ENCODE peak calls at places on chromosomes 7 and 10, in seven cellular contexts. I is pancreas; G is effector memory CD4-positive, alpha-beta T cell; S is H9; K is GM23338; T is cardiac muscle cell; H is right lobe of liver. U is an unnamed sample. For H3K4me1, the result is how much of the 10 kb centered on the place peaks cover.

GRCh38 chr10:42753507-42754154 is 29.0 kb upstream of the BMS1 start:
- DNase-seq in H (no peak), S (no peak), K (peak), G (no peak), T (no peak), I (peak), U (peak)

GRCh38 chr10:22783807-22784206 is 69.4 kb upstream of the PIP4K2A start:
- DNase-seq in K (no peak), H (no peak), G (no peak), S (no peak), T (no peak), I (no peak), U (no peak)

GRCh38 chr7:20219446-20220292 is 2.5 kb upstream of the MACC1 start:
- DNase-seq in G (no peak), T (peak), I (peak), S (peak), K (peak), H (peak), U (peak)

GRCh38 chr10:63166742-63167258 is 33.7 kb downstream of the NRBF2 start:
- DNase-seq in H (no peak), G (no peak), T (peak), K (peak), S (no peak), I (no peak), U (peak)

GRCh38 chr10:126964190-126964589 is 59.0 kb downstream of the DOCK1 start:
- DNase-seq in I (no peak), T (no peak), G (no peak), S (no peak), H (no peak), K (no peak), U (no peak)

GRCh38 chr7:131007439-131008330 is 273.7 kb upstream of the KLF14 start:
- DNase-seq in G (no peak), S (peak), H (no peak), I (no peak), K (peak), T (peak), U (peak)

GRCh38 chr10:130615463-130615862 is 479.3 kb downstream of the GLRX3 start:
- DNase-seq in G (no peak), H (no peak), I (no peak), T (no peak), K (peak), S (peak), U (no peak)

GRCh38 chr7:147911224-147911623 is 679.3 kb upstream of the C7orf33 start:
- DNase-seq in T (peak), S (no peak), G (no peak), H (no peak), I (no peak), K (no peak), U (peak)

GRCh38 chr10:28845009-28845682 is 167.8 kb downstream of the BAMBI start:
- DNase-seq in K (no peak), S (no peak), G (no peak), T (peak), I (no peak), H (no peak), U (no peak)

GRCh38 chr10:111656066-111656465 is 527.5 kb downstream of the GPAM start:
- DNase-seq in G (no peak), H (no peak), S (no peak), I (no peak), T (no peak), K (no peak), U (no peak)

GRCh38 chr10:74585231-74586087 is 240.9 kb upstream of the KAT6B start:
- DNase-seq in I (no peak), G (no peak), H (peak), T (peak), K (no peak), S (no peak), U (peak)

GRCh38 chr7:106952658-106953231 is 87.7 kb downstream of the PIK3CG start:
- DNase-seq in H (no peak), G (no peak), T (peak), I (no peak), K (no peak), S (no peak), U (no peak)

GRCh38 chr10:53256623-53257022 is 484.0 kb upstream of the MBL2 start:
- DNase-seq in T (no peak), I (no peak), K (peak), G (no peak), H (no peak), S (peak), U (no peak)

GRCh38 chr7:55033241-55033846 is 14.5 kb downstream of the EGFR start:
- DNase-seq in S (no peak), K (no peak), T (no peak), G (no peak), H (peak), I (no peak), U (no peak)

GRCh38 chr7:55031075-55031474 is 12.3 kb downstream of the EGFR start:
- DNase-seq in T (no peak), H (peak), K (no peak), I (no peak), S (no peak), G (no peak), U (no peak)

GRCh38 chr7:55028011-55028410 is 9.2 kb downstream of the EGFR start:
- DNase-seq in I (no peak), T (peak), G (no peak), K (no peak), H (no peak), S (no peak), U (no peak)

GRCh38 chr7:55032069-55032699 is 13.4 kb downstream of the EGFR start:
- DNase-seq in T (no peak), G (no peak), S (no peak), I (no peak), H (no peak), K (no peak), U (no peak)

GRCh38 chr7:55030314-55030713 is 11.5 kb downstream of the EGFR start:
- DNase-seq in I (no peak), T (no peak), G (no peak), H (no peak), K (no peak), S (no peak), U (no peak)
- H3K4me1 ChIP-seq in I (half or more), T (under half), G (under half), H (under half), K (under half), S (under half), U (under half)

DNA sequence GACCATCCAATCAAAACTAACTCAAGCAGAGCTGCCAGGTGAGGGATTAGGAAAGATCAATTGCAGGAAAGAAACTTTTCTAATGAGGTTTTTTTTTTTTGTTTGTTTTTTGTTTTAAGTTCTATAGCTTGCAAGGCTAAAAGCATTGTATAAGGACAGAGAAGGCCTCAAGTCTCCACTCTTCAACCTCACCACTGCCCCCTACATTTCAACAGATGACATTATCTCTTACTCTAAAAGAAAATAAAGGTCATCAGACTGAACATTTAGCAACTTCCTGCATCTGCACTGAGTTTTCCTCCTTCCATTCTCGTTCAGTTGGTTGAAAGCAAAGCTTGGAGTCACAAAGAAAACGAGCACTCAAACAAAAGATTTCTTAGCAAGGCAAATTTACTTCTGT is 45.2 kb upstream of the EXOC4 start:
- DNase-seq in G (no peak), S (no peak), K (peak), T (peak), H (no peak), I (no peak), U (peak)
- H3K4me1 ChIP-seq in G (under half), S (under half), K (under half), T (under half), H (under half), I (under half), U (under half)

GRCh38 chr7:92684274-92684673 is 94.1 kb upstream of the FAM133B start:
- DNase-seq in H (no peak), T (no peak), G (no peak), S (no peak), I (no peak), K (peak), U (no peak)
- H3K4me1 ChIP-seq in H (under half), T (under half), G (under half), S (under half), I (under half), K (under half), U (under half)

DNA sequence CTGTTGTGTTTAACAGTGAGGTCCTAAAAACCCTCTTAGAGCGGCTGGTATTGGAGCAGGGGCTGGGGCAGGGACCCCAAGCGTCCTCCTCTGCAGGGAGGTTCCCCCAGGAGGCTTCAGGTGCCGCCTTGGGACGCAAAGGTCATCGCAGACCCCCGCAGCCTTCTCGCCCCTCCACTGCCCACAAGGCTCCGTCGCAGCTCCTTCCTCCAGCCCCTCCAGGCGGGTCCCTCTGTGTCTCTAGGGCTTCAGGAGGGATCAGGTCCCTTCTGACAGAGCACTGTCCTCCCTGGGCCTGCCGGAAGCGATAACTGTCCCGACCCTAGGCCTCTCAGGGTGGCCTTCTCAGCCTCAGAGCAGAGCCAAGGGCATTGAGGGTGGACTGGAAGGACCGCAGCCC is 26.1 kb upstream of the AP5Z1 start:
- DNase-seq in K (no peak), H (no peak), S (no peak), I (no peak), T (no peak), G (no peak), U (no peak)
- H3K4me1 ChIP-seq in K (under half), H (under half), S (under half), I (under half), T (under half), G (under half), U (under half)

GRCh38 chr7:4077980-4078379 is 604.1 kb upstream of the FOXK1 start:
- DNase-seq in S (no peak), K (no peak), H (no peak), I (no peak), G (no peak), T (no peak), U (no peak)

GRCh38 chr7:4078580-4078979 is 603.5 kb upstream of the FOXK1 start:
- DNase-seq in K (no peak), T (no peak), H (no peak), G (no peak), S (no peak), I (no peak), U (no peak)

GRCh38 chr7:4074407-4074806 is 607.7 kb upstream of the FOXK1 start:
- DNase-seq in S (no peak), H (no peak), T (no peak), G (no peak), K (no peak), I (no peak), U (no peak)

GRCh38 chr7:4074994-4075393 is 607.1 kb upstream of the FOXK1 start:
- DNase-seq in G (no peak), I (no peak), T (no peak), K (no peak), H (no peak), S (no peak), U (peak)

GRCh38 chr7:4076701-4077294 is 605.3 kb upstream of the FOXK1 start:
- DNase-seq in T (no peak), I (no peak), H (no peak), K (no peak), G (no peak), S (no peak), U (no peak)
- H3K4me1 ChIP-seq in T (under half), I (under half), H (under half), K (under half), G (under half), S (under half), U (under half)

DNA sequence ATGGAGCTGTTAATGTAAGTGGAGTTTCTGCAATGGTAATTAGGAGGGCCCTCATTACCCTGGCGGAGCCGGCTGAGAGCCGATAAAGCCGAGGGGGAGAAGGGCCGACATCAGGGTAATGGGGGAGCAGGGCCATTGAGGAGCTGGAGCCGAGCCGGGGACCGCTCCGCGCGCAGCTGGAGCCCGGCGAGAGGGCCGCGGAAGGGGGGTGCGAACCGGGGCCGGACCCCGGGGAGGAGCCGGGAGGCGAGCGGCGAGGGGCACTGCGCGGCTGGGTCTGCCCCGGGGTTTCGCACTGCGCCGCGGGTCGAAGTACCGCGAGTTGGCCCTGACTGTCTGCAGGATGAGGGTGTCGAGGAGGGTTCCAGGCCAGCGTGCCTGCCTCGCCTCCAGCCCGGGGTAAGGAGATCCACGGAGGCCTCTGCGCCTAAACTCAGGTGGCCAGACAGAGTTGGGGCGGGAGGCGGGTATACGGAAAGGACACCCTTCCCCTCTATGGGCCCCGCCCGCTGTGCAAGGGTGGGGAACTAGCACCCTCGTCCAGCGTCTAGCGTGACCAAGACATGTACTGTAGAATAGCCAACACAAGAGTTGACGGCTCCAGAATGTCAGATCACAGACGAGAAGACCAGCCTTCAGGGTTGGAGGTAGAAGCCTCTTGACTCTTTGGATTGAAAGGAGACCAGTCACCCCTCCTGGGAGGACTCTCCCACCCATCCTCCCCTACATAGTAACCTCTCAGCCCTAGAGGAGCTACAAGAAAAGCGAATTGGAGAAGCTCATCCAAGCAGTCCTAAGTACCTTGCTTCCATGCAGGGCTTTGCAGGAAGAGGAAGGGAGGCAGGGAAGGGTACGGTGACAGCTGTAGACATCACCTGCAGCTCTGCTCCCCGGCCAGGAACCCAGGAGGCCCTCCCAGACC is 55.2 kb upstream of the LBX1 start:
- DNase-seq in I (no peak), S (no peak), G (no peak), H (no peak), T (no peak), K (peak), U (no peak)
- H3K4me1 ChIP-seq in I (under half), S (under half), G (under half), H (under half), T (under half), K (under half), U (under half)

GRCh38 chr10:110399163-110400094 is 94.7 kb upstream of the SMNDC1 start:
- DNase-seq in I (peak), H (no peak), S (no peak), K (no peak), T (peak), G (no peak), U (peak)
- H3K4me1 ChIP-seq in I (under half), H (under half), S (under half), K (under half), T (under half), G (under half), U (under half)

U was measured in SJCRH30.